ENCODE peak calls at places on chromosome 4, in five cellular contexts. T is HTR-8/SVneo; M is left ventricle myocardium superior; J is AG20443; U is activated T-helper 1 cell treated with anti-CD3 and anti-CD28 coated beads, Interleukin-2, amount 50 U/mL, for 16 hours. S is an unnamed sample.

GRCh38 chr4:163540977-163541376 is 46.5 kb downstream of the TMA16 start:
- DNase-seq in T (no peak), M (no peak), J (peak), U (no peak), S (peak)

GRCh38 chr4:78612398-78613005 is 60.9 kb downstream of the ANXA3 start:
- DNase-seq in T (peak), M (no peak), J (peak), U (no peak), S (peak)

GRCh38 chr4:37953620-37954325 is 6.4 kb upstream of the PTTG2 start:
- DNase-seq in T (no peak), M (no peak), J (no peak), U (no peak), S (no peak)

GRCh38 chr4:150006197-150006596 is 72.0 kb upstream of the DCLK2 start:
- DNase-seq in T (no peak), M (no peak), J (no peak), U (no peak), S (peak)

GRCh38 chr4:184398741-184399504 is 75.4 kb downstream of the IRF2 start:
- DNase-seq in T (no peak), M (peak), J (no peak), U (no peak), S (no peak)

GRCh38 chr4:7753271-7753670 is 186.4 kb downstream of the AFAP1 start:
- DNase-seq in T (no peak), M (peak), J (no peak), U (no peak), S (no peak)

GRCh38 chr4:92121099-92121498 is 182.7 kb upstream of the GRID2 start:
- DNase-seq in T (no peak), M (no peak), J (no peak), U (no peak), S (no peak)

GRCh38 chr4:845233-845835 is 19.4 kb upstream of the CPLX1 start:
- DNase-seq in T (no peak), M (peak), J (peak), U (no peak), S (peak)

GRCh38 chr4:168451331-168451730 is 29.0 kb downstream of the DDX60L start:
- DNase-seq in T (no peak), M (no peak), J (no peak), U (no peak), S (no peak)

GRCh38 chr4:169620846-169621228 is 459 bp downstream of the CLCN3 start:
- DNase-seq in T (no peak), M (no peak), J (peak), U (no peak), S (no peak)

GRCh38 chr4:114318309-114318708 is 280.3 kb upstream of the UGT8 start:
- DNase-seq in T (no peak), M (no peak), J (no peak), U (no peak), S (no peak)

GRCh38 chr4:15043226-15043625 is 40.9 kb downstream of the CPEB2 start:
- DNase-seq in T (no peak), M (no peak), J (no peak), U (no peak), S (no peak)

GRCh38 chr4:69684821-69685220 is 31.8 kb upstream of the UGT2A1 start:
- DNase-seq in T (no peak), M (no peak), J (no peak), U (no peak), S (no peak)

GRCh38 chr4:89247951-89248350 is 59.6 kb downstream of the GPRIN3 start:
- DNase-seq in T (no peak), M (peak), J (no peak), U (no peak), S (no peak)

GRCh38 chr4:108940086-108941033 is 177.5 kb upstream of the ETNPPL start:
- DNase-seq in T (no peak), M (no peak), J (no peak), U (no peak), S (no peak)

GRCh38 chr4:149292422-149293055 is 523.1 kb downstream of the IQCM start:
- DNase-seq in T (no peak), M (peak), J (no peak), U (no peak), S (no peak)

GRCh38 chr4:80526697-80527096 is 191.2 kb downstream of the CFAP299 start:
- DNase-seq in T (no peak), M (no peak), J (no peak), U (no peak), S (no peak)

GRCh38 chr4:88242144-88242543 is 42.2 kb downstream of the PPM1K start:
- DNase-seq in T (no peak), M (no peak), J (no peak), U (no peak), S (no peak)

GRCh38 chr4:111046811-111047210 is 423.9 kb upstream of the PITX2 start:
- DNase-seq in T (no peak), M (no peak), J (no peak), U (no peak), S (no peak)

GRCh38 chr4:154422152-154422551 is 69.4 kb downstream of the DCHS2 start:
- DNase-seq in T (no peak), M (no peak), J (no peak), U (no peak), S (no peak)

GRCh38 chr4:84379881-84380618 is 119.0 kb downstream of the NKX6-1 start:
- DNase-seq in T (no peak), M (no peak), J (peak), U (no peak), S (peak)

GRCh38 chr4:26325191-26325590 is 4.4 kb downstream of the RBPJ start:
- DNase-seq in T (no peak), M (no peak), J (no peak), U (peak), S (no peak)

GRCh38 chr4:84691170-84691691 is 108.3 kb downstream of the CDS1 start:
- DNase-seq in T (peak), M (no peak), J (peak), U (no peak), S (peak)

GRCh38 chr4:40189997-40190396 is 6.8 kb upstream of the RHOH start:
- DNase-seq in T (no peak), M (no peak), J (no peak), U (no peak), S (no peak)